ENCODE peak calls at places on chromosomes 3 and 15, in nine cellular contexts. U, E, S, D, V, Q, O, C and A are unnamed samples.

GRCh38 chr3:114714237-114714636 is 420.4 kb downstream of the TIGIT start:
- DNase-seq in U (no peak), E (no peak), S (no peak), D (no peak), V (no peak), Q (no peak), O (no peak), C (no peak), A (no peak)

GRCh38 chr3:42839616-42840015 is 30.4 kb downstream of the ACKR2 start:
- DNase-seq in U (no peak), E (peak; percentile 73), S (peak; percentile 77), D (peak; percentile 66), V (peak; percentile 5), Q (peak; percentile 21), O (peak; percentile 82), C (peak; percentile 85), A (no peak)

GRCh38 chr3:116112686-116113085 is 332.6 kb downstream of the LSAMP start:
- DNase-seq in U (no peak), E (no peak), S (no peak), D (no peak), V (no peak), Q (no peak), O (no peak), C (no peak), A (no peak)

GRCh38 chr15:56794150-56794922 is 61.0 kb upstream of the ZNF280D start:
- DNase-seq in U (no peak), E (no peak), S (no peak), D (no peak), V (no peak), Q (no peak), O (no peak), C (no peak), A (no peak)

GRCh38 chr3:40143283-40144090 is 166.0 kb upstream of the EIF1B start:
- DNase-seq in U (no peak), E (no peak), S (no peak), D (no peak), V (no peak), Q (no peak), O (no peak), C (no peak), A (no peak)

GRCh38 chr3:107657971-107658370 is 135.2 kb downstream of the BBX start:
- DNase-seq in U (no peak), E (no peak), S (no peak), D (no peak), V (no peak), Q (no peak), O (no peak), C (no peak), A (no peak)

GRCh38 chr3:160709477-160710182 is 32.7 kb downstream of the ARL14 start:
- DNase-seq in U (no peak), E (no peak), S (no peak), D (no peak), V (no peak), Q (no peak), O (no peak), C (no peak), A (no peak)

GRCh38 chr15:25439456-25439836 is 622 bp upstream of the UBE3A start:
- DNase-seq in U (no peak), E (peak; percentile 29), S (peak; percentile 7), D (no peak), V (no peak), Q (no peak), O (no peak), C (peak; percentile 20), A (no peak)

GRCh38 chr3:53196575-53197407 is 35.8 kb downstream of the PRKCD start:
- DNase-seq in U (no peak), E (no peak), S (peak; percentile 21), D (peak; percentile 51), V (no peak), Q (peak; percentile 62), O (peak; percentile 95), C (peak; percentile 51), A (no peak)

GRCh38 chr3:189944285-189945145 is 176.2 kb downstream of the P3H2 start:
- DNase-seq in U (no peak), E (no peak), S (no peak), D (no peak), V (no peak), Q (no peak), O (no peak), C (no peak), A (no peak)

GRCh38 chr3:171833006-171833405 is 10.1 kb upstream of the TMEM212 start:
- DNase-seq in U (no peak), E (no peak), S (no peak), D (no peak), V (no peak), Q (no peak), O (no peak), C (no peak), A (no peak)

GRCh38 chr3:52798978-52799476 is 4.4 kb downstream of the ITIH3 start:
- DNase-seq in U (no peak), E (no peak), S (peak; percentile 65), D (no peak), V (no peak), Q (peak; percentile 79), O (peak; percentile 32), C (no peak), A (no peak)

GRCh38 chr15:100715571-100716455 is 113.4 kb downstream of the ASB7 start:
- DNase-seq in U (peak; percentile 18), E (peak; percentile 58), S (no peak), D (no peak), V (no peak), Q (no peak), O (no peak), C (no peak), A (no peak)

GRCh38 chr3:86982883-86983282 is 8.1 kb downstream of the VGLL3 start:
- DNase-seq in U (no peak), E (no peak), S (no peak), D (no peak), V (no peak), Q (no peak), O (no peak), C (no peak), A (no peak)

GRCh38 chr3:141255864-141256263 is 24.2 kb downstream of the PXYLP1 start:
- DNase-seq in U (no peak), E (no peak), S (peak; percentile 71), D (peak; percentile 66), V (peak; percentile 5), Q (peak; percentile 35), O (peak; percentile 70), C (no peak), A (no peak)

GRCh38 chr3:194254032-194254431 is 97.1 kb downstream of the CPN2 start:
- DNase-seq in U (no peak), E (no peak), S (no peak), D (no peak), V (no peak), Q (no peak), O (no peak), C (no peak), A (no peak)

GRCh38 chr15:80415331-80415730 is 11.1 kb downstream of the ARNT2 start:
- DNase-seq in U (no peak), E (no peak), S (no peak), D (no peak), V (no peak), Q (no peak), O (no peak), C (peak; percentile 61), A (no peak)

GRCh38 chr3:45701167-45701867 is 12.1 kb downstream of the SACM1L start:
- DNase-seq in U (no peak), E (no peak), S (no peak), D (no peak), V (no peak), Q (peak; percentile 56), O (peak; percentile 49), C (no peak), A (no peak)

GRCh38 chr15:37628507-37628906 is 305.9 kb upstream of the TMCO5A start:
- DNase-seq in U (no peak), E (no peak), S (no peak), D (no peak), V (no peak), Q (no peak), O (no peak), C (no peak), A (no peak)

GRCh38 chr15:73981761-73982222 is 10.3 kb downstream of the STOML1 start:
- DNase-seq in U (no peak), E (no peak), S (no peak), D (no peak), V (no peak), Q (no peak), O (no peak), C (no peak), A (no peak)

GRCh38 chr3:114841515-114841914 is 305.6 kb downstream of the ZBTB20 start:
- DNase-seq in U (no peak), E (no peak), S (no peak), D (no peak), V (no peak), Q (no peak), O (no peak), C (no peak), A (no peak)

GRCh38 chr3:181075098-181075497 is 85.6 kb upstream of the DNAJC19 start:
- DNase-seq in U (no peak), E (no peak), S (no peak), D (no peak), V (no peak), Q (peak; percentile 35), O (no peak), C (no peak), A (no peak)

GRCh38 chr3:61975936-61976335 is 397.4 kb downstream of the FEZF2 start:
- DNase-seq in U (no peak), E (no peak), S (no peak), D (no peak), V (no peak), Q (no peak), O (no peak), C (no peak), A (no peak)

GRCh38 chr3:152405915-152406802 is 137.4 kb downstream of the MBNL1 start:
- DNase-seq in U (no peak), E (no peak), S (no peak), D (no peak), V (peak; percentile 85), Q (no peak), O (no peak), C (no peak), A (no peak)

GRCh38 chr15:101126618-101127502 is 125.0 kb downstream of the CHSY1 start:
- DNase-seq in U (no peak), E (no peak), S (no peak), D (no peak), V (no peak), Q (no peak), O (no peak), C (no peak), A (no peak)

GRCh38 chr15:49964071-49964470 is 155.0 kb downstream of the ATP8B4 start:
- DNase-seq in U (no peak), E (no peak), S (no peak), D (no peak), V (no peak), Q (no peak), O (no peak), C (no peak), A (no peak)

GRCh38 chr15:68618339-68619302 is 39.8 kb downstream of the CORO2B start:
- DNase-seq in U (no peak), E (no peak), S (no peak), D (no peak), V (no peak), Q (no peak), O (no peak), C (peak; percentile 68), A (peak; percentile 19)

GRCh38 chr3:101166150-101166549 is 154.2 kb downstream of the IMPG2 start:
- DNase-seq in U (no peak), E (no peak), S (no peak), D (no peak), V (no peak), Q (no peak), O (no peak), C (no peak), A (no peak)

GRCh38 chr3:169744332-169745054 is 20.4 kb downstream of the TERC start:
- DNase-seq in U (no peak), E (no peak), S (no peak), D (no peak), V (no peak), Q (no peak), O (peak; percentile 36), C (no peak), A (no peak)